ENCODE peak calls at places on chromosome 6, in seven cellular contexts. S is NCI-H2029; T is AG09319; W is mucosa of gallbladder; C is A172; F is activated CD8-positive, alpha-beta memory T cell treated with anti-CD3 and anti-CD28 coated beads for 4 hours; Z is MM.1S. L is an unnamed sample.

GRCh38 chr6:101202975-101203374 is 190.5 kb upstream of the GRIK2 start:
- DNase-seq in C (no peak), F (no peak), Z (no peak), S (no peak), T (no peak), W (no peak), L (no peak)

GRCh38 chr6:23568292-23568691 is 557.7 kb upstream of the NRSN1 start:
- DNase-seq in T (no peak), C (no peak), W (no peak), F (no peak), Z (no peak), S (no peak), L (no peak)

GRCh38 chr6:13006578-13007300 is 290.2 kb downstream of the PHACTR1 start:
- DNase-seq in F (no peak), W (no peak), Z (no peak), S (peak), T (no peak), C (peak), L (peak)

GRCh38 chr6:155171109-155171746 is 92.6 kb upstream of the CLDN20 start:
- DNase-seq in S (peak), C (peak), T (peak), F (peak), W (no peak), Z (no peak), L (peak)

GRCh38 chr6:1497593-1498105 is 108.3 kb downstream of the FOXF2 start:
- DNase-seq in C (no peak), Z (no peak), T (no peak), S (no peak), F (no peak), W (peak), L (no peak)

GRCh38 chr6:128358111-128358780 is 162.2 kb downstream of the PTPRK start:
- DNase-seq in S (no peak), Z (no peak), W (no peak), T (no peak), C (no peak), F (no peak), L (no peak)

GRCh38 chr6:47787620-47788497 is 6.0 kb downstream of the OPN5 start:
- DNase-seq in T (peak), S (peak), C (peak), F (peak), Z (peak), W (peak), L (peak)

GRCh38 chr6:37696841-37697735 is 595 bp downstream of the MDGA1 start:
- DNase-seq in S (no peak), C (no peak), F (no peak), T (no peak), W (no peak), Z (peak), L (no peak)

GRCh38 chr6:143806282-143807102 is 36.6 kb upstream of the LTV1 start:
- DNase-seq in F (peak), C (peak), Z (no peak), W (peak), T (no peak), S (no peak), L (no peak)

GRCh38 chr6:43060034-43060754 is 763 bp downstream of the KLC4 start:
- DNase-seq in C (peak), S (peak), F (no peak), Z (no peak), W (peak), T (no peak), L (no peak)

GRCh38 chr6:22145823-22146379 is 150.9 kb downstream of the PRL start:
- DNase-seq in W (peak), S (no peak), C (peak), T (peak), F (no peak), Z (no peak), L (no peak)

GRCh38 chr6:165486183-165487137 is 176.6 kb downstream of the PDE10A start:
- DNase-seq in S (no peak), C (no peak), Z (no peak), F (no peak), T (no peak), W (no peak), L (no peak)

GRCh38 chr6:42190784-42191183 is 4.0 kb downstream of the GUCA1B start:
- DNase-seq in T (peak), W (no peak), Z (no peak), S (no peak), F (no peak), C (no peak), L (no peak)

GRCh38 chr6:157669747-157670216 is 153.3 kb upstream of the SNX9 start:
- DNase-seq in Z (no peak), S (no peak), F (no peak), W (peak), C (peak), T (peak), L (peak)

GRCh38 chr6:136782021-136782770 is 10.1 kb downstream of the MAP3K5 start:
- DNase-seq in S (no peak), W (no peak), C (peak), T (no peak), Z (no peak), F (no peak), L (no peak)

GRCh38 chr6:82711105-82711829 is 347.6 kb downstream of the TPBG start:
- DNase-seq in T (no peak), Z (no peak), W (no peak), F (no peak), S (no peak), C (no peak), L (no peak)

GRCh38 chr6:1766663-1767062 is 156.9 kb downstream of the FOXC1 start:
- DNase-seq in T (no peak), Z (no peak), W (peak), F (no peak), C (no peak), S (peak), L (no peak)

GRCh38 chr6:134589512-134589911 is 271.6 kb upstream of the SGK1 start:
- DNase-seq in C (peak), T (peak), W (no peak), F (no peak), S (no peak), Z (no peak), L (peak)

GRCh38 chr6:51855310-51856082 is 231.9 kb downstream of the PKHD1 start:
- DNase-seq in S (peak), F (no peak), T (peak), W (peak), C (peak), Z (peak), L (peak)

GRCh38 chr6:16770701-16771569 is 9.7 kb upstream of the ATXN1 start:
- DNase-seq in T (peak), Z (peak), C (peak), W (peak), F (peak), S (peak), L (no peak)

GRCh38 chr6:62711750-62712149 is 425.7 kb upstream of the KHDRBS2 start:
- DNase-seq in C (no peak), S (no peak), F (no peak), T (no peak), W (no peak), Z (no peak), L (no peak)

GRCh38 chr6:116561377-116562018 is 7.9 kb downstream of the CALHM4 start:
- DNase-seq in S (peak), C (peak), Z (peak), W (peak), T (no peak), F (peak), L (peak)

GRCh38 chr6:147774856-147775255 is 266.4 kb downstream of the SAMD5 start:
- DNase-seq in W (no peak), T (no peak), C (no peak), S (no peak), Z (no peak), F (no peak), L (no peak)

L was measured in foreskin keratinocyte.